ENCODE peak calls at places on chromosomes 16 and 17, in four cellular contexts. One of them, this sample, is unnamed.

GRCh38 chr16:57303910-57304168 is 19.4 kb upstream of the PLLP start:
- DNase-seq in right lobe of liver: no peak
- DNase-seq in AG09309: no peak
- DNase-seq in fibroblast of pulmonary artery: no peak
- DNase-seq in this sample: no peak

GRCh38 chr17:53253956-53254597 is 568.6 kb upstream of the KIF2B start:
- DNase-seq in AG09309: no peak
- DNase-seq in right lobe of liver: no peak
- DNase-seq in fibroblast of pulmonary artery: no peak
- DNase-seq in this sample: no peak

GRCh38 chr16:15539197-15539596 is 103.8 kb downstream of the MARF1 start:
- DNase-seq in fibroblast of pulmonary artery: no peak
- DNase-seq in right lobe of liver: no peak
- DNase-seq in AG09309: no peak
- DNase-seq in this sample: no peak

GRCh38 chr16:87528690-87529579 is 36.1 kb upstream of the ZCCHC14 start:
- DNase-seq in AG09309: no peak
- DNase-seq in fibroblast of pulmonary artery: no peak
- DNase-seq in right lobe of liver: no peak
- DNase-seq in this sample: no peak

GRCh38 chr16:29182501-29182900 is 197.6 kb downstream of the LAT start:
- DNase-seq in AG09309: no peak
- DNase-seq in right lobe of liver: no peak
- DNase-seq in fibroblast of pulmonary artery: no peak
- DNase-seq in this sample: no peak

GRCh38 chr16:24346734-24347133 is 90.6 kb downstream of the CACNG3 start:
- DNase-seq in AG09309: no peak
- DNase-seq in right lobe of liver: no peak
- DNase-seq in fibroblast of pulmonary artery: no peak
- DNase-seq in this sample: no peak

GRCh38 chr16:24188143-24188542 is 68.0 kb upstream of the CACNG3 start:
- DNase-seq in AG09309: no peak
- DNase-seq in fibroblast of pulmonary artery: no peak
- DNase-seq in right lobe of liver: no peak
- DNase-seq in this sample: no peak

GRCh38 chr16:56793504-56793903 is 63.6 kb downstream of the NUP93 start:
- DNase-seq in right lobe of liver: no peak
- DNase-seq in fibroblast of pulmonary artery: peak
- DNase-seq in AG09309: no peak
- DNase-seq in this sample: no peak

GRCh38 chr17:50258647-50259483 is 15.4 kb upstream of the TMEM92 start:
- DNase-seq in AG09309: peak
- DNase-seq in fibroblast of pulmonary artery: no peak
- DNase-seq in right lobe of liver: no peak
- DNase-seq in this sample: no peak

GRCh38 chr17:31197991-31198390 is 99.0 kb downstream of the OMG start:
- DNase-seq in AG09309: no peak
- DNase-seq in fibroblast of pulmonary artery: no peak
- DNase-seq in right lobe of liver: no peak
- DNase-seq in this sample: no peak

GRCh38 chr16:69513180-69513966 is 52.4 kb upstream of the NFAT5 start:
- DNase-seq in right lobe of liver: no peak
- DNase-seq in AG09309: peak
- DNase-seq in fibroblast of pulmonary artery: no peak
- DNase-seq in this sample: no peak

GRCh38 chr16:2465653-2466415 is 5.3 kb upstream of the NTN3 start:
- DNase-seq in AG09309: no peak
- DNase-seq in right lobe of liver: no peak
- DNase-seq in fibroblast of pulmonary artery: no peak
- DNase-seq in this sample: no peak

GRCh38 chr17:28726396-28726911 is 421 bp upstream of the TLCD1 start:
- DNase-seq in right lobe of liver: peak
- DNase-seq in fibroblast of pulmonary artery: peak
- DNase-seq in AG09309: no peak
- DNase-seq in this sample: no peak

GRCh38 chr16:12339686-12340085 is 363.2 kb downstream of the SNX29 start:
- DNase-seq in fibroblast of pulmonary artery: no peak
- DNase-seq in right lobe of liver: no peak
- DNase-seq in AG09309: no peak
- DNase-seq in this sample: no peak

GRCh38 chr16:80627108-80627507 is 86.3 kb downstream of the DYNLRB2 start:
- DNase-seq in fibroblast of pulmonary artery: no peak
- DNase-seq in AG09309: no peak
- DNase-seq in right lobe of liver: no peak
- DNase-seq in this sample: no peak

GRCh38 chr17:38735161-38735997 is 5.2 kb downstream of the CISD3 start:
- DNase-seq in fibroblast of pulmonary artery: peak
- DNase-seq in AG09309: no peak
- DNase-seq in right lobe of liver: peak
- DNase-seq in this sample: no peak

GRCh38 chr17:10547351-10547750 is 2.1 kb downstream of the MYH2 start:
- DNase-seq in AG09309: no peak
- DNase-seq in fibroblast of pulmonary artery: no peak
- DNase-seq in right lobe of liver: no peak
- DNase-seq in this sample: no peak

GRCh38 chr17:7177954-7178477 is 1.2 kb downstream of the ASGR1 start:
- DNase-seq in AG09309: no peak
- DNase-seq in right lobe of liver: peak
- DNase-seq in fibroblast of pulmonary artery: peak
- DNase-seq in this sample: peak

GRCh38 chr17:45147102-45147580 is 1.1 kb upstream of the HEXIM1 start:
- DNase-seq in fibroblast of pulmonary artery: no peak
- DNase-seq in right lobe of liver: peak
- DNase-seq in AG09309: no peak
- DNase-seq in this sample: peak

GRCh38 chr16:76052725-76053124 is 224.5 kb upstream of the CNTNAP4 start:
- DNase-seq in fibroblast of pulmonary artery: no peak
- DNase-seq in right lobe of liver: no peak
- DNase-seq in AG09309: no peak
- DNase-seq in this sample: no peak

GRCh38 chr16:30934827-30935557 is 11.6 kb downstream of the FBXL19 start:
- DNase-seq in AG09309: no peak
- DNase-seq in right lobe of liver: peak
- DNase-seq in fibroblast of pulmonary artery: peak
- DNase-seq in this sample: no peak

GRCh38 chr17:17579691-17580090 is 11.8 kb downstream of the PEMT start:
- DNase-seq in right lobe of liver: no peak
- DNase-seq in fibroblast of pulmonary artery: no peak
- DNase-seq in AG09309: no peak
- DNase-seq in this sample: no peak

GRCh38 chr17:79843475-79843916 is 4.3 kb upstream of the CBX4 start:
- DNase-seq in fibroblast of pulmonary artery: no peak
- DNase-seq in right lobe of liver: peak
- DNase-seq in AG09309: no peak
- DNase-seq in this sample: no peak

GRCh38 chr17:67663445-67663844 is 54.3 kb upstream of the NOL11 start:
- DNase-seq in right lobe of liver: no peak
- DNase-seq in AG09309: no peak
- DNase-seq in fibroblast of pulmonary artery: no peak
- DNase-seq in this sample: no peak

GRCh38 chr16:89308391-89309333 is 91.2 kb downstream of the ZNF778 start:
- DNase-seq in right lobe of liver: no peak
- DNase-seq in AG09309: no peak
- DNase-seq in fibroblast of pulmonary artery: no peak
- DNase-seq in this sample: no peak

GRCh38 chr16:4701791-4702465 is 8.6 kb downstream of the NUDT16L1 start:
- DNase-seq in fibroblast of pulmonary artery: no peak
- DNase-seq in AG09309: no peak
- DNase-seq in right lobe of liver: no peak
- DNase-seq in this sample: no peak

GRCh38 chr16:11310634-11310977 is 29.5 kb upstream of the PRM1 start:
- DNase-seq in AG09309: no peak
- DNase-seq in fibroblast of pulmonary artery: no peak
- DNase-seq in right lobe of liver: no peak
- DNase-seq in this sample: no peak

GRCh38 chr17:48239603-48239995 is 132.0 kb downstream of the SNX11 start:
- DNase-seq in right lobe of liver: no peak
- DNase-seq in AG09309: no peak
- DNase-seq in fibroblast of pulmonary artery: no peak
- DNase-seq in this sample: no peak

GRCh38 chr17:20010099-20010863 is 1.1 kb downstream of the SPECC1 start:
- DNase-seq in right lobe of liver: peak
- DNase-seq in fibroblast of pulmonary artery: peak
- DNase-seq in AG09309: peak
- DNase-seq in this sample: no peak
- TF ChIP-seq CTCF in right lobe of liver: peak
- TF ChIP-seq CTCF in fibroblast of pulmonary artery: peak
- TF ChIP-seq CTCF in AG09309: peak
- TF ChIP-seq CTCF in this sample: no peak

DNA sequence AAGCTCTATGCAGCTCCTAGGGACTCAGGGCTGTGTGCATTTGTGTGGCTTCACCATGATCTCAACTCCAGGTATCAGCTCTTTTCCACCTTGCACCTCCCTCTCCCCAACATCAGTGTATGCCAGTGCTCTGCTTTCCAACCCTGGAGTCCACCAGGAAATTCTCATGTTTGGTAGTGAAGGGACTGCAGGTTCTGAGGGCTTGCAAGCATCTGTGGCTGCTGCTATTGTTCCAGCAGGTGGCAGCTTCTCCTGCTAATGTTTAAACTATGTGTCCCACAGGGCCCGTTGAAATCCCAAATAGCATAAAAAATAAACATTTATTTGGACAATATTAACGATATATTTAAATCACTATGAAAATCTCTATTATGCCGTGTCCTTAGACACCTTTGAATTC is 82.0 kb downstream of the RGS9 start:
- DNase-seq in AG09309: no peak
- DNase-seq in fibroblast of pulmonary artery: no peak
- DNase-seq in right lobe of liver: no peak
- DNase-seq in this sample: no peak
- TF ChIP-seq CTCF in AG09309: peak
- TF ChIP-seq CTCF in fibroblast of pulmonary artery: peak
- TF ChIP-seq CTCF in right lobe of liver: peak
- TF ChIP-seq CTCF in this sample: no peak

GRCh38 chr17:57419940-57420522 is 163.7 kb downstream of the MSI2 start:
- DNase-seq in AG09309: no peak
- DNase-seq in right lobe of liver: no peak
- DNase-seq in fibroblast of pulmonary artery: no peak
- DNase-seq in this sample: no peak
- TF ChIP-seq CTCF in AG09309: no peak
- TF ChIP-seq CTCF in right lobe of liver: no peak
- TF ChIP-seq CTCF in fibroblast of pulmonary artery: no peak
- TF ChIP-seq CTCF in this sample: no peak

GRCh38 chr16:19486744-19487325 is 35.1 kb downstream of the GDE1 start:
- DNase-seq in right lobe of liver: no peak
- DNase-seq in fibroblast of pulmonary artery: no peak
- DNase-seq in AG09309: no peak
- DNase-seq in this sample: no peak
- TF ChIP-seq CTCF in right lobe of liver: no peak
- TF ChIP-seq CTCF in fibroblast of pulmonary artery: no peak
- TF ChIP-seq CTCF in AG09309: no peak
- TF ChIP-seq CTCF in this sample: no peak

GRCh38 chr17:73320601-73321264 is 8.9 kb upstream of the CDC42EP4 start:
- DNase-seq in right lobe of liver: no peak
- DNase-seq in AG09309: no peak
- DNase-seq in fibroblast of pulmonary artery: no peak
- DNase-seq in this sample: no peak

GRCh38 chr17:73331060-73331459 is 19.3 kb upstream of the CDC42EP4 start:
- DNase-seq in right lobe of liver: no peak
- DNase-seq in fibroblast of pulmonary artery: no peak
- DNase-seq in AG09309: no peak
- DNase-seq in this sample: no peak

GRCh38 chr17:73324711-73325526 is 13.1 kb upstream of the CDC42EP4 start:
- DNase-seq in right lobe of liver: no peak
- DNase-seq in fibroblast of pulmonary artery: no peak
- DNase-seq in AG09309: no peak
- DNase-seq in this sample: no peak

GRCh38 chr17:73323622-73324455 is 12.0 kb upstream of the CDC42EP4 start:
- DNase-seq in AG09309: no peak
- DNase-seq in right lobe of liver: no peak
- DNase-seq in fibroblast of pulmonary artery: peak
- DNase-seq in this sample: no peak

GRCh38 chr17:73325527-73325842 is 13.7 kb upstream of the CDC42EP4 start:
- DNase-seq in right lobe of liver: no peak
- DNase-seq in AG09309: peak
- DNase-seq in fibroblast of pulmonary artery: peak
- DNase-seq in this sample: no peak
- TF ChIP-seq CTCF in right lobe of liver: no peak
- TF ChIP-seq CTCF in AG09309: peak
- TF ChIP-seq CTCF in fibroblast of pulmonary artery: peak
- TF ChIP-seq CTCF in this sample: no peak